ENCODE peak calls at places on chromosomes 4 and X, in seven cellular contexts. One of them, this sample, is unnamed.

GRCh38 chr4:74217365-74217764 is 59.4 kb downstream of the MTHFD2L start:
- DNase-seq in nephron progenitor cell: no peak
- DNase-seq in stimulated activated CD8-positive, alpha-beta memory T cell treated with anti-CD3 and anti-CD28 coated beads, Interleukin-2, amount 100 ng/mL, for 48 hours: no peak
- DNase-seq in foreskin keratinocyte: peak
- DNase-seq in A549: no peak
- DNase-seq in effector memory CD4-positive, alpha-beta T cell: no peak
- DNase-seq in HCEC 1CT: no peak
- DNase-seq in this sample: no peak

GRCh38 chr4:52870225-52870624 is 8.1 kb downstream of the RASL11B start:
- DNase-seq in effector memory CD4-positive, alpha-beta T cell: no peak
- DNase-seq in HCEC 1CT: no peak
- DNase-seq in foreskin keratinocyte: no peak
- DNase-seq in nephron progenitor cell: no peak
- DNase-seq in A549: no peak
- DNase-seq in stimulated activated CD8-positive, alpha-beta memory T cell treated with anti-CD3 and anti-CD28 coated beads, Interleukin-2, amount 100 ng/mL, for 48 hours: no peak
- DNase-seq in this sample: no peak

GRCh38 chr4:55819634-55820033 is at the start of gene EXOC1L:
- DNase-seq in effector memory CD4-positive, alpha-beta T cell: no peak
- DNase-seq in foreskin keratinocyte: no peak
- DNase-seq in stimulated activated CD8-positive, alpha-beta memory T cell treated with anti-CD3 and anti-CD28 coated beads, Interleukin-2, amount 100 ng/mL, for 48 hours: no peak
- DNase-seq in HCEC 1CT: no peak
- DNase-seq in A549: no peak
- DNase-seq in nephron progenitor cell: peak
- DNase-seq in this sample: no peak

GRCh38 chrX:71440401-71440800 is 74.2 kb downstream of the TAF1 start:
- DNase-seq in effector memory CD4-positive, alpha-beta T cell: no peak
- DNase-seq in HCEC 1CT: no peak
- DNase-seq in A549: no peak
- DNase-seq in nephron progenitor cell: no peak
- DNase-seq in stimulated activated CD8-positive, alpha-beta memory T cell treated with anti-CD3 and anti-CD28 coated beads, Interleukin-2, amount 100 ng/mL, for 48 hours: no peak
- DNase-seq in foreskin keratinocyte: no peak
- DNase-seq in this sample: no peak

GRCh38 chrX:70421618-70422017 is 1.5 kb upstream of the GDPD2 start:
- DNase-seq in nephron progenitor cell: no peak
- DNase-seq in A549: no peak
- DNase-seq in effector memory CD4-positive, alpha-beta T cell: no peak
- DNase-seq in stimulated activated CD8-positive, alpha-beta memory T cell treated with anti-CD3 and anti-CD28 coated beads, Interleukin-2, amount 100 ng/mL, for 48 hours: no peak
- DNase-seq in HCEC 1CT: no peak
- DNase-seq in foreskin keratinocyte: no peak
- DNase-seq in this sample: no peak

GRCh38 chr4:89837385-89837995 is 529 bp upstream of the SNCA start:
- DNase-seq in effector memory CD4-positive, alpha-beta T cell: no peak
- DNase-seq in nephron progenitor cell: peak
- DNase-seq in A549: peak
- DNase-seq in foreskin keratinocyte: peak
- DNase-seq in HCEC 1CT: peak
- DNase-seq in stimulated activated CD8-positive, alpha-beta memory T cell treated with anti-CD3 and anti-CD28 coated beads, Interleukin-2, amount 100 ng/mL, for 48 hours: no peak
- DNase-seq in this sample: peak

GRCh38 chr4:37999000-37999745 is 39.0 kb downstream of the PTTG2 start:
- DNase-seq in A549: no peak
- DNase-seq in stimulated activated CD8-positive, alpha-beta memory T cell treated with anti-CD3 and anti-CD28 coated beads, Interleukin-2, amount 100 ng/mL, for 48 hours: no peak
- DNase-seq in foreskin keratinocyte: no peak
- DNase-seq in effector memory CD4-positive, alpha-beta T cell: no peak
- DNase-seq in HCEC 1CT: no peak
- DNase-seq in nephron progenitor cell: no peak
- DNase-seq in this sample: no peak

GRCh38 chr4:72286185-72286584 is 254.4 kb downstream of the NPFFR2 start:
- DNase-seq in nephron progenitor cell: no peak
- DNase-seq in A549: no peak
- DNase-seq in HCEC 1CT: peak
- DNase-seq in effector memory CD4-positive, alpha-beta T cell: no peak
- DNase-seq in foreskin keratinocyte: peak
- DNase-seq in stimulated activated CD8-positive, alpha-beta memory T cell treated with anti-CD3 and anti-CD28 coated beads, Interleukin-2, amount 100 ng/mL, for 48 hours: no peak
- DNase-seq in this sample: no peak

GRCh38 chr4:8782135-8782534 is 89.5 kb downstream of the HMX1 start:
- DNase-seq in A549: no peak
- DNase-seq in foreskin keratinocyte: no peak
- DNase-seq in HCEC 1CT: no peak
- DNase-seq in nephron progenitor cell: no peak
- DNase-seq in stimulated activated CD8-positive, alpha-beta memory T cell treated with anti-CD3 and anti-CD28 coated beads, Interleukin-2, amount 100 ng/mL, for 48 hours: no peak
- DNase-seq in effector memory CD4-positive, alpha-beta T cell: no peak
- DNase-seq in this sample: no peak

GRCh38 chrX:34656467-34656841 is 631 bp downstream of the TMEM47 start:
- DNase-seq in effector memory CD4-positive, alpha-beta T cell: no peak
- DNase-seq in stimulated activated CD8-positive, alpha-beta memory T cell treated with anti-CD3 and anti-CD28 coated beads, Interleukin-2, amount 100 ng/mL, for 48 hours: no peak
- DNase-seq in A549: no peak
- DNase-seq in HCEC 1CT: no peak
- DNase-seq in nephron progenitor cell: no peak
- DNase-seq in foreskin keratinocyte: no peak
- DNase-seq in this sample: peak

GRCh38 chr4:48898733-48899431 is 7.7 kb downstream of the OCIAD2 start:
- DNase-seq in effector memory CD4-positive, alpha-beta T cell: no peak
- DNase-seq in HCEC 1CT: no peak
- DNase-seq in A549: no peak
- DNase-seq in stimulated activated CD8-positive, alpha-beta memory T cell treated with anti-CD3 and anti-CD28 coated beads, Interleukin-2, amount 100 ng/mL, for 48 hours: no peak
- DNase-seq in nephron progenitor cell: no peak
- DNase-seq in foreskin keratinocyte: no peak
- DNase-seq in this sample: no peak

GRCh38 chr4:26081795-26082498 is 167.9 kb downstream of the SMIM20 start:
- DNase-seq in nephron progenitor cell: no peak
- DNase-seq in effector memory CD4-positive, alpha-beta T cell: no peak
- DNase-seq in stimulated activated CD8-positive, alpha-beta memory T cell treated with anti-CD3 and anti-CD28 coated beads, Interleukin-2, amount 100 ng/mL, for 48 hours: no peak
- DNase-seq in A549: peak
- DNase-seq in foreskin keratinocyte: peak
- DNase-seq in HCEC 1CT: no peak
- DNase-seq in this sample: no peak

GRCh38 chr4:92012899-92013867 is 290.6 kb upstream of the GRID2 start:
- DNase-seq in nephron progenitor cell: peak
- DNase-seq in stimulated activated CD8-positive, alpha-beta memory T cell treated with anti-CD3 and anti-CD28 coated beads, Interleukin-2, amount 100 ng/mL, for 48 hours: no peak
- DNase-seq in A549: no peak
- DNase-seq in HCEC 1CT: no peak
- DNase-seq in effector memory CD4-positive, alpha-beta T cell: no peak
- DNase-seq in foreskin keratinocyte: no peak
- DNase-seq in this sample: no peak

GRCh38 chrX:82230013-82230412 is 1028.1 kb downstream of the SH3BGRL start:
- DNase-seq in stimulated activated CD8-positive, alpha-beta memory T cell treated with anti-CD3 and anti-CD28 coated beads, Interleukin-2, amount 100 ng/mL, for 48 hours: no peak
- DNase-seq in nephron progenitor cell: no peak
- DNase-seq in A549: no peak
- DNase-seq in effector memory CD4-positive, alpha-beta T cell: no peak
- DNase-seq in HCEC 1CT: no peak
- DNase-seq in foreskin keratinocyte: no peak
- DNase-seq in this sample: no peak

GRCh38 chrX:7372843-7373525 is 225.0 kb upstream of the PUDP start:
- DNase-seq in foreskin keratinocyte: peak
- DNase-seq in effector memory CD4-positive, alpha-beta T cell: no peak
- DNase-seq in HCEC 1CT: peak
- DNase-seq in stimulated activated CD8-positive, alpha-beta memory T cell treated with anti-CD3 and anti-CD28 coated beads, Interleukin-2, amount 100 ng/mL, for 48 hours: no peak
- DNase-seq in A549: no peak
- DNase-seq in nephron progenitor cell: no peak
- DNase-seq in this sample: no peak

GRCh38 chrX:153387345-153387744 is 13.8 kb downstream of the PNMA6E start:
- DNase-seq in effector memory CD4-positive, alpha-beta T cell: no peak
- DNase-seq in A549: no peak
- DNase-seq in nephron progenitor cell: no peak
- DNase-seq in foreskin keratinocyte: no peak
- DNase-seq in stimulated activated CD8-positive, alpha-beta memory T cell treated with anti-CD3 and anti-CD28 coated beads, Interleukin-2, amount 100 ng/mL, for 48 hours: no peak
- DNase-seq in HCEC 1CT: no peak
- DNase-seq in this sample: no peak

GRCh38 chr4:107757860-107758476 is 37.9 kb upstream of the PAPSS1 start:
- DNase-seq in foreskin keratinocyte: no peak
- DNase-seq in effector memory CD4-positive, alpha-beta T cell: no peak
- DNase-seq in HCEC 1CT: peak
- DNase-seq in stimulated activated CD8-positive, alpha-beta memory T cell treated with anti-CD3 and anti-CD28 coated beads, Interleukin-2, amount 100 ng/mL, for 48 hours: no peak
- DNase-seq in nephron progenitor cell: no peak
- DNase-seq in A549: peak
- DNase-seq in this sample: no peak

GRCh38 chr4:90025248-90025647 is 101.9 kb upstream of the CCSER1 start:
- DNase-seq in A549: no peak
- DNase-seq in HCEC 1CT: no peak
- DNase-seq in nephron progenitor cell: no peak
- DNase-seq in stimulated activated CD8-positive, alpha-beta memory T cell treated with anti-CD3 and anti-CD28 coated beads, Interleukin-2, amount 100 ng/mL, for 48 hours: no peak
- DNase-seq in effector memory CD4-positive, alpha-beta T cell: no peak
- DNase-seq in foreskin keratinocyte: peak
- DNase-seq in this sample: no peak

GRCh38 chrX:153507484-153508178 is 9.8 kb upstream of the ATP2B3 start:
- DNase-seq in effector memory CD4-positive, alpha-beta T cell: peak
- DNase-seq in nephron progenitor cell: peak
- DNase-seq in stimulated activated CD8-positive, alpha-beta memory T cell treated with anti-CD3 and anti-CD28 coated beads, Interleukin-2, amount 100 ng/mL, for 48 hours: peak
- DNase-seq in A549: peak
- DNase-seq in HCEC 1CT: peak
- DNase-seq in foreskin keratinocyte: no peak
- DNase-seq in this sample: peak

GRCh38 chr4:78768447-78769177 is 7.5 kb upstream of the BMP2K start:
- DNase-seq in nephron progenitor cell: no peak
- DNase-seq in HCEC 1CT: peak
- DNase-seq in effector memory CD4-positive, alpha-beta T cell: no peak
- DNase-seq in stimulated activated CD8-positive, alpha-beta memory T cell treated with anti-CD3 and anti-CD28 coated beads, Interleukin-2, amount 100 ng/mL, for 48 hours: no peak
- DNase-seq in foreskin keratinocyte: peak
- DNase-seq in A549: no peak
- DNase-seq in this sample: no peak

GRCh38 chrX:10395179-10395578 is 225.2 kb downstream of the MID1 start:
- DNase-seq in foreskin keratinocyte: no peak
- DNase-seq in effector memory CD4-positive, alpha-beta T cell: no peak
- DNase-seq in stimulated activated CD8-positive, alpha-beta memory T cell treated with anti-CD3 and anti-CD28 coated beads, Interleukin-2, amount 100 ng/mL, for 48 hours: no peak
- DNase-seq in A549: no peak
- DNase-seq in HCEC 1CT: no peak
- DNase-seq in nephron progenitor cell: no peak
- DNase-seq in this sample: no peak

GRCh38 chr4:98092833-98093439 is 50.3 kb downstream of the STPG2 start:
- DNase-seq in stimulated activated CD8-positive, alpha-beta memory T cell treated with anti-CD3 and anti-CD28 coated beads, Interleukin-2, amount 100 ng/mL, for 48 hours: no peak
- DNase-seq in HCEC 1CT: no peak
- DNase-seq in effector memory CD4-positive, alpha-beta T cell: no peak
- DNase-seq in nephron progenitor cell: no peak
- DNase-seq in A549: no peak
- DNase-seq in foreskin keratinocyte: peak
- DNase-seq in this sample: no peak

GRCh38 chrX:24902808-24903207 is 113.0 kb downstream of the ARX start:
- DNase-seq in HCEC 1CT: peak
- DNase-seq in A549: no peak
- DNase-seq in nephron progenitor cell: no peak
- DNase-seq in foreskin keratinocyte: no peak
- DNase-seq in effector memory CD4-positive, alpha-beta T cell: no peak
- DNase-seq in stimulated activated CD8-positive, alpha-beta memory T cell treated with anti-CD3 and anti-CD28 coated beads, Interleukin-2, amount 100 ng/mL, for 48 hours: no peak
- DNase-seq in this sample: no peak

GRCh38 chr4:41851621-41852020 is 83.6 kb upstream of the TMEM33 start:
- DNase-seq in stimulated activated CD8-positive, alpha-beta memory T cell treated with anti-CD3 and anti-CD28 coated beads, Interleukin-2, amount 100 ng/mL, for 48 hours: no peak
- DNase-seq in nephron progenitor cell: no peak
- DNase-seq in A549: no peak
- DNase-seq in HCEC 1CT: no peak
- DNase-seq in foreskin keratinocyte: no peak
- DNase-seq in effector memory CD4-positive, alpha-beta T cell: no peak
- DNase-seq in this sample: no peak

GRCh38 chr4:41205854-41206460 is 8.4 kb downstream of the APBB2 start:
- DNase-seq in nephron progenitor cell: no peak
- DNase-seq in A549: no peak
- DNase-seq in effector memory CD4-positive, alpha-beta T cell: no peak
- DNase-seq in foreskin keratinocyte: no peak
- DNase-seq in HCEC 1CT: no peak
- DNase-seq in stimulated activated CD8-positive, alpha-beta memory T cell treated with anti-CD3 and anti-CD28 coated beads, Interleukin-2, amount 100 ng/mL, for 48 hours: no peak
- DNase-seq in this sample: no peak

GRCh38 chr4:149345424-149345823 is 470.2 kb downstream of the IQCM start:
- DNase-seq in HCEC 1CT: peak
- DNase-seq in effector memory CD4-positive, alpha-beta T cell: no peak
- DNase-seq in nephron progenitor cell: no peak
- DNase-seq in foreskin keratinocyte: peak
- DNase-seq in stimulated activated CD8-positive, alpha-beta memory T cell treated with anti-CD3 and anti-CD28 coated beads, Interleukin-2, amount 100 ng/mL, for 48 hours: no peak
- DNase-seq in A549: no peak
- DNase-seq in this sample: no peak

GRCh38 chr4:10625130-10625529 is 59.4 kb downstream of the CLNK start:
- DNase-seq in foreskin keratinocyte: no peak
- DNase-seq in HCEC 1CT: no peak
- DNase-seq in stimulated activated CD8-positive, alpha-beta memory T cell treated with anti-CD3 and anti-CD28 coated beads, Interleukin-2, amount 100 ng/mL, for 48 hours: no peak
- DNase-seq in A549: no peak
- DNase-seq in effector memory CD4-positive, alpha-beta T cell: no peak
- DNase-seq in nephron progenitor cell: no peak
- DNase-seq in this sample: no peak

GRCh38 chrX:152988536-152989291 is 5.2 kb downstream of the PNMA5 start:
- DNase-seq in foreskin keratinocyte: no peak
- DNase-seq in stimulated activated CD8-positive, alpha-beta memory T cell treated with anti-CD3 and anti-CD28 coated beads, Interleukin-2, amount 100 ng/mL, for 48 hours: no peak
- DNase-seq in A549: no peak
- DNase-seq in effector memory CD4-positive, alpha-beta T cell: no peak
- DNase-seq in HCEC 1CT: no peak
- DNase-seq in nephron progenitor cell: no peak
- DNase-seq in this sample: no peak

GRCh38 chrX:373641-374471 is 12.9 kb downstream of the PPP2R3B start:
- DNase-seq in effector memory CD4-positive, alpha-beta T cell: no peak
- DNase-seq in HCEC 1CT: no peak
- DNase-seq in stimulated activated CD8-positive, alpha-beta memory T cell treated with anti-CD3 and anti-CD28 coated beads, Interleukin-2, amount 100 ng/mL, for 48 hours: no peak
- DNase-seq in foreskin keratinocyte: peak
- DNase-seq in nephron progenitor cell: peak
- DNase-seq in A549: peak
- DNase-seq in this sample: peak

GRCh38 chrX:115649461-115650063 is 88.6 kb downstream of the PLS3 start:
- DNase-seq in effector memory CD4-positive, alpha-beta T cell: no peak
- DNase-seq in nephron progenitor cell: no peak
- DNase-seq in foreskin keratinocyte: peak
- DNase-seq in HCEC 1CT: no peak
- DNase-seq in A549: no peak
- DNase-seq in stimulated activated CD8-positive, alpha-beta memory T cell treated with anti-CD3 and anti-CD28 coated beads, Interleukin-2, amount 100 ng/mL, for 48 hours: no peak
- DNase-seq in this sample: no peak

GRCh38 chr4:55736605-55737183 is 82.9 kb upstream of the EXOC1L start:
- DNase-seq in A549: no peak
- DNase-seq in effector memory CD4-positive, alpha-beta T cell: no peak
- DNase-seq in nephron progenitor cell: no peak
- DNase-seq in HCEC 1CT: no peak
- DNase-seq in stimulated activated CD8-positive, alpha-beta memory T cell treated with anti-CD3 and anti-CD28 coated beads, Interleukin-2, amount 100 ng/mL, for 48 hours: no peak
- DNase-seq in foreskin keratinocyte: peak
- DNase-seq in this sample: no peak

GRCh38 chr4:169795585-169795984 is 37.8 kb upstream of the HPF1 start:
- DNase-seq in foreskin keratinocyte: peak
- DNase-seq in effector memory CD4-positive, alpha-beta T cell: no peak
- DNase-seq in nephron progenitor cell: peak
- DNase-seq in A549: no peak
- DNase-seq in HCEC 1CT: peak
- DNase-seq in stimulated activated CD8-positive, alpha-beta memory T cell treated with anti-CD3 and anti-CD28 coated beads, Interleukin-2, amount 100 ng/mL, for 48 hours: no peak
- DNase-seq in this sample: no peak

GRCh38 chr4:140691369-140691768 is 64.8 kb downstream of the TBC1D9 start:
- DNase-seq in effector memory CD4-positive, alpha-beta T cell: no peak
- DNase-seq in A549: no peak
- DNase-seq in stimulated activated CD8-positive, alpha-beta memory T cell treated with anti-CD3 and anti-CD28 coated beads, Interleukin-2, amount 100 ng/mL, for 48 hours: no peak
- DNase-seq in foreskin keratinocyte: peak
- DNase-seq in HCEC 1CT: no peak
- DNase-seq in nephron progenitor cell: no peak
- DNase-seq in this sample: no peak

GRCh38 chr4:113094327-113094726 is 44.9 kb downstream of the ANK2 start:
- DNase-seq in effector memory CD4-positive, alpha-beta T cell: no peak
- DNase-seq in stimulated activated CD8-positive, alpha-beta memory T cell treated with anti-CD3 and anti-CD28 coated beads, Interleukin-2, amount 100 ng/mL, for 48 hours: no peak
- DNase-seq in HCEC 1CT: no peak
- DNase-seq in nephron progenitor cell: no peak
- DNase-seq in A549: no peak
- DNase-seq in foreskin keratinocyte: no peak
- DNase-seq in this sample: no peak

GRCh38 chrX:102934624-102935023 is 2.4 kb upstream of the RAB40AL start:
- DNase-seq in effector memory CD4-positive, alpha-beta T cell: peak
- DNase-seq in foreskin keratinocyte: peak
- DNase-seq in stimulated activated CD8-positive, alpha-beta memory T cell treated with anti-CD3 and anti-CD28 coated beads, Interleukin-2, amount 100 ng/mL, for 48 hours: no peak
- DNase-seq in nephron progenitor cell: peak
- DNase-seq in HCEC 1CT: peak
- DNase-seq in A549: peak
- DNase-seq in this sample: peak

GRCh38 chrX:154022716-154023115 is 3.0 kb upstream of the IRAK1 start:
- DNase-seq in HCEC 1CT: no peak
- DNase-seq in stimulated activated CD8-positive, alpha-beta memory T cell treated with anti-CD3 and anti-CD28 coated beads, Interleukin-2, amount 100 ng/mL, for 48 hours: no peak
- DNase-seq in effector memory CD4-positive, alpha-beta T cell: no peak
- DNase-seq in foreskin keratinocyte: no peak
- DNase-seq in nephron progenitor cell: no peak
- DNase-seq in A549: no peak
- DNase-seq in this sample: no peak

GRCh38 chrX:6738518-6739470 is 203.9 kb upstream of the VCX3A start:
- DNase-seq in nephron progenitor cell: no peak
- DNase-seq in HCEC 1CT: no peak
- DNase-seq in effector memory CD4-positive, alpha-beta T cell: no peak
- DNase-seq in stimulated activated CD8-positive, alpha-beta memory T cell treated with anti-CD3 and anti-CD28 coated beads, Interleukin-2, amount 100 ng/mL, for 48 hours: no peak
- DNase-seq in foreskin keratinocyte: no peak
- DNase-seq in A549: no peak
- DNase-seq in this sample: no peak

GRCh38 chrX:46587753-46588171 is 14.2 kb downstream of the CHST7 start:
- DNase-seq in HCEC 1CT: peak
- DNase-seq in effector memory CD4-positive, alpha-beta T cell: no peak
- DNase-seq in stimulated activated CD8-positive, alpha-beta memory T cell treated with anti-CD3 and anti-CD28 coated beads, Interleukin-2, amount 100 ng/mL, for 48 hours: no peak
- DNase-seq in A549: no peak
- DNase-seq in nephron progenitor cell: no peak
- DNase-seq in foreskin keratinocyte: no peak
- DNase-seq in this sample: no peak

This sample was measured in WERI-Rb-1.